ENCODE peak calls at places on chromosome 17, in seven cellular contexts. U is neural progenitor cell, P is adrenal gland, L is fibroblast of lung, W is heart right ventricle, G is tibial nerve, J is heart left ventricle. S is an unnamed sample.

GRCh38 chr17:69654981-69655581 is 240.6 kb downstream of the MAP2K6 start:
- DNase-seq in U (no peak), P (no peak), L (peak; percentile 94), W (no peak), G (no peak), J (no peak), S (no peak)

GRCh38 chr17:46011711-46012505 is 12.9 kb downstream of the STH start:
- DNase-seq in U (no peak), P (no peak), L (no peak), W (no peak), G (no peak), J (peak; percentile 47), S (no peak)

GRCh38 chr17:83014297-83014696 is 65.1 kb upstream of the METRNL start:
- DNase-seq in U (no peak), P (no peak), L (no peak), W (no peak), G (no peak), J (no peak), S (no peak)

GRCh38 chr17:10067446-10068143 is 130.8 kb downstream of the GAS7 start:
- DNase-seq in U (no peak), P (no peak), L (no peak), W (no peak), G (no peak), J (no peak), S (no peak)

GRCh38 chr17:47935961-47936360 is 5.4 kb upstream of the PNPO start:
- DNase-seq in U (no peak), P (no peak), L (peak; percentile 53), W (no peak), G (no peak), J (no peak), S (no peak)

GRCh38 chr17:76981545-76982295 is 113.5 kb downstream of the MGAT5B start:
- DNase-seq in U (peak; percentile 88), P (no peak), L (no peak), W (no peak), G (no peak), J (peak; percentile 35), S (no peak)

GRCh38 chr17:13510062-13510461 is 91.7 kb downstream of the HS3ST3A1 start:
- DNase-seq in U (peak; percentile 15), P (no peak), L (peak; percentile 77), W (no peak), G (no peak), J (no peak), S (no peak)

GRCh38 chr17:48261297-48261880 is 153.8 kb downstream of the SNX11 start:
- DNase-seq in U (peak; percentile 72), P (no peak), L (peak; percentile 20), W (no peak), G (no peak), J (no peak), S (no peak)

GRCh38 chr17:75380750-75381149 is 24.7 kb downstream of the GRB2 start:
- DNase-seq in U (no peak), P (no peak), L (no peak), W (no peak), G (no peak), J (no peak), S (no peak)

GRCh38 chr17:39623356-39623950 is 3.3 kb upstream of the PPP1R1B start:
- DNase-seq in U (peak; percentile 78), P (peak; percentile 96), L (peak; percentile 48), W (peak; percentile 89), G (peak; percentile 89), J (peak; percentile 92), S (peak; percentile 42)

GRCh38 chr17:39624313-39624712 is 2.4 kb upstream of the PPP1R1B start:
- DNase-seq in U (no peak), P (no peak), L (no peak), W (no peak), G (no peak), J (no peak), S (no peak)

GRCh38 chr17:39626171-39626670 is 531 bp upstream of the PPP1R1B start:
- DNase-seq in U (no peak), P (no peak), L (no peak), W (no peak), G (no peak), J (no peak), S (no peak)

GRCh38 chr17:39626671-39627169 is at the start of gene PPP1R1B:
- DNase-seq in U (peak; percentile 52), P (no peak), L (no peak), W (no peak), G (no peak), J (no peak), S (no peak)

GRCh38 chr17:39625198-39625769 is 1.5 kb upstream of the PPP1R1B start:
- DNase-seq in U (no peak), P (no peak), L (no peak), W (no peak), G (no peak), J (no peak), S (no peak)
- H3K27ac ChIP-seq in U (no peak overlapping the region), P (no peak overlapping the region), L (no peak overlapping the region), W (no peak overlapping the region), G (no peak overlapping the region), J (no peak overlapping the region), S (no peak overlapping the region)

GRCh38 chr17:57892820-57893595 is 43.2 kb upstream of the MRPS23 start:
- DNase-seq in U (peak; percentile 80), P (peak; percentile 98), L (peak; percentile 99), W (peak; percentile 82), G (peak; percentile 94), J (peak; percentile 87), S (peak; percentile 92)
- H3K27ac ChIP-seq in U (peak overlapping the region; percentile 74), P (peak overlapping the region; percentile 99), L (peak overlapping the region; percentile 87), W (peak overlapping the region; percentile 91), G (peak overlapping the region; percentile 83), J (peak overlapping the region; percentile 95), S (peak overlapping the region; percentile 93)

GRCh38 chr17:73349138-73349537 is 37.3 kb upstream of the CDC42EP4 start:
- DNase-seq in U (peak; percentile 86), P (no peak), L (no peak), W (no peak), G (no peak), J (no peak), S (no peak)

GRCh38 chr17:73347355-73347754 is 35.6 kb upstream of the CDC42EP4 start:
- DNase-seq in U (no peak), P (no peak), L (no peak), W (no peak), G (no peak), J (no peak), S (no peak)

GRCh38 chr17:73348018-73348823 is 36.4 kb upstream of the CDC42EP4 start:
- DNase-seq in U (no peak), P (no peak), L (no peak), W (no peak), G (no peak), J (no peak), S (no peak)

GRCh38 chr17:73348824-73349095 is 37.0 kb upstream of the CDC42EP4 start:
- DNase-seq in U (no peak), P (no peak), L (no peak), W (no peak), G (no peak), J (no peak), S (no peak)

DNA sequence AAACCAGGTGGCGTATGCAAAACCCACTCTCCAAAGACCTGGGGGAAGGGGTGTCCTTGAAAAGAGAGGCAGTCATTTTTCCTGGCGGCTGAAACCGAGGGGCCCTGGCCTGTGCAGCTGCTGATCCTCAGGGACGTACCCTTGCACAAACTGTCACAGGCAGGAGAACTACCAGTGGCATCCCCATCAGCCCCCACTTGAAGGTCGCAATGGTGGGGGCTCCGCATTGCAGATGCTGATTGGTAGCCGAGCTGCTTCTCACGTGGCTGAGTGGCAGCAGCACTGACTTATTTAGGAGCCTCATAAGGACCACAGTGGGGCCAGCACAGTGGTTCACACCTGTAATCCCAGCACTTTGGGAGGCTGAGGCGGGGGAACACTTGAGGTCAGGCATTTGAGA is 35.0 kb upstream of the CDC42EP4 start:
- DNase-seq in U (no peak), P (no peak), L (no peak), W (no peak), G (no peak), J (no peak), S (no peak)
- H3K27ac ChIP-seq in U (no peak overlapping the region), P (no peak overlapping the region), L (no peak overlapping the region), W (no peak overlapping the region), G (peak overlapping the region; percentile 91), J (no peak overlapping the region), S (no peak overlapping the region)

GRCh38 chr17:32558328-32558955 is 71.6 kb downstream of the CDK5R1 start:
- DNase-seq in U (no peak), P (no peak), L (no peak), W (no peak), G (no peak), J (no peak), S (no peak)
- H3K27ac ChIP-seq in U (no peak overlapping the region), P (no peak overlapping the region), L (no peak overlapping the region), W (no peak overlapping the region), G (no peak overlapping the region), J (no peak overlapping the region), S (no peak overlapping the region)

DNA sequence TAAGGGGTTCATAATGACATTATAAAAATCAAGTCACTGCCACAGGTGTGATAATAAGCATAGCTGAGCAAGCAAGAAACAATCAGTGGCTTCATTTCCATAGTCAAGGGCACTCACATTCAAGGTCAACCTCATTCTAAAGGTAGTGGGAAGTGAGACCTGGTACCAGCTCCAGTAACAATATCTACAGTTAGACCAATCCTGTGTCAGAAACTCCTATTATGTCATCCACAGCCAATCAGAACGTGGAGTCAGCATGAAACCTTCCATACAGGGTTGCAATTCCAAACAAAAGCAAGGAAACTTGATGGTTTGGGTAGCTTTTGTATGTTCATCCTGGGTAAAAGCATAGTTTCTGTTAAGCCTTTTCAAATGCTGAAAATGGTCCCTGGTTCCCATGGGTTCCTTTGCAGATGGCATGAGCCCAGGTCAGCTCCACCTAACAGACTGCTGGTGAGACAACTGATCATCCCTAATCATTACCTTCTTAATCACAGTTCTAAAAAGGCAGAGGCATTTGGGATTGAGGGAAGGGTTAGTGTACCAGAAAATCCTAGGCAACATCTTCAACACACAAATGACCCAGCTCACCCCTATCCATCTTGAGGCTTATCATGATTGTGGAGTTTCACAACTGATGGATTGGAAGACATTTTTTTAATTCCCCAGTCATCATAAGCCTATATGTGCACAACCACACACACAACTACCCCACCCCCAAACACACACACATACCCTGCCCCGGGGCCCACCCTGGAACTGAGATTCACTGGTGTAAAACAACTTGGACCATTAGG is 30.4 kb downstream of the TEX2 start:
- DNase-seq in U (no peak), P (no peak), L (no peak), W (no peak), G (no peak), J (no peak), S (no peak)
- H3K27ac ChIP-seq in U (no peak overlapping the region), P (no peak overlapping the region), L (no peak overlapping the region), W (no peak overlapping the region), G (no peak overlapping the region), J (no peak overlapping the region), S (no peak overlapping the region)

DNA sequence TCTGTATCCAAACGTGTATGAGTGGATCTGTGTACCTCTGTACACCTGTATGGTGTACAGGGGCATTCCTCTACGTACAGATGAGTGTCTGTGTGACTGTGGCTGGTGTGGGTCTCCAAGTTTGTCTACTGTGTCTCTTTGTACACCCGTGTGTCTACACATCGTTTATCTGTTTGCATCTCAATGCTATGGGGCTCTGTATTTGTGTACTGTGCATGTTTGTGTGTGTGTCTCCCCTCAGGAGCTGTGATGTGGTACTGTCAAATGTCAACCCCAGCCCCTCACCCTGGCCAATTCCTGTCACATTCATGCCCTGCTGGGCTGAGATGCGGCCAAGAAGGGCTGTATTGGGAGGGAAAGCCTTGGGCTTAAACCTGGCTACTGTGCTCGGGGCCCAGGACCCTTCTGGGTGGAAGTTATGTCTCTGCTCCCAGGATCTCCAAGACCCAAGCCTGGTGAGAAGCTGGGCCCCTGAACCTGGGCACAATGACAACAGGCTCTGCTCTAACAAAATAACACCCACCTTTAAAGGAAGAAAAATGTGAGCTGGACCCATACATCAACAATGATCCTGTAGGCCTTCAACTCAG is 3.5 kb upstream of the NAGS start:
- DNase-seq in U (no peak), P (no peak), L (no peak), W (no peak), G (no peak), J (no peak), S (no peak)
- H3K27ac ChIP-seq in U (no peak overlapping the region), P (no peak overlapping the region), L (no peak overlapping the region), W (no peak overlapping the region), G (no peak overlapping the region), J (no peak overlapping the region), S (no peak overlapping the region)